ENCODE peak calls at places on chromosomes 2 and 18, in six cellular contexts. Z is Peyer's patch; Q is right lobe of liver; Y is Calu3; W is SW 1271; U is activated CD8-positive, alpha-beta memory T cell treated with anti-CD3 and anti-CD28 coated beads, Interleukin-2, amount 50 U/mL, for 4 hours. V is an unnamed sample.

GRCh38 chr2:201854221-201854801 is 48.0 kb downstream of the CDK15 start:
- DNase-seq in Z (no peak), Q (no peak), Y (peak; percentile 37), W (peak; percentile 50), U (no peak), V (no peak)

GRCh38 chr2:177989029-177989885 is 83.3 kb downstream of the PDE11A start:
- DNase-seq in Z (no peak), Q (no peak), Y (no peak), W (no peak), U (no peak), V (no peak)

GRCh38 chr2:146624429-146624828 is 1220.4 kb upstream of the ACVR2A start:
- DNase-seq in Z (no peak), Q (no peak), Y (peak; percentile 10), W (no peak), U (no peak), V (no peak)

GRCh38 chr2:14866953-14867352 is 234.4 kb downstream of the LRATD1 start:
- DNase-seq in Z (no peak), Q (no peak), Y (no peak), W (no peak), U (no peak), V (no peak)

GRCh38 chr2:121903037-121903689 is 147.7 kb downstream of the TSN start:
- DNase-seq in Z (peak; percentile 71), Q (no peak), Y (no peak), W (no peak), U (no peak), V (no peak)

GRCh38 chr18:50724631-50725235 is 95.1 kb downstream of the MRO start:
- DNase-seq in Z (no peak), Q (no peak), Y (no peak), W (no peak), U (no peak), V (no peak)

GRCh38 chr2:189425676-189426075 is 15.6 kb upstream of the WDR75 start:
- DNase-seq in Z (no peak), Q (no peak), Y (no peak), W (no peak), U (no peak), V (no peak)

GRCh38 chr18:35430721-35431441 is 53.7 kb upstream of the ZNF396 start:
- DNase-seq in Z (no peak), Q (no peak), Y (no peak), W (no peak), U (no peak), V (no peak)

GRCh38 chr2:183035298-183035953 is 2.8 kb downstream of the NCKAP1 start:
- DNase-seq in Z (no peak), Q (no peak), Y (no peak), W (no peak), U (no peak), V (no peak)

GRCh38 chr2:127035212-127035611 is 71.7 kb downstream of the BIN1 start:
- DNase-seq in Z (no peak), Q (no peak), Y (no peak), W (no peak), U (no peak), V (peak; percentile 21)

GRCh38 chr2:69010437-69011194 is 2.4 kb upstream of the ANTXR1 start:
- DNase-seq in Z (no peak), Q (no peak), Y (no peak), W (no peak), U (no peak), V (no peak)

GRCh38 chr2:75289771-75290170 is 90.5 kb upstream of the TACR1 start:
- DNase-seq in Z (no peak), Q (no peak), Y (no peak), W (no peak), U (no peak), V (no peak)

GRCh38 chr2:163717993-163718680 is 17.7 kb downstream of the FIGN start:
- DNase-seq in Z (no peak), Q (no peak), Y (no peak), W (no peak), U (no peak), V (peak; percentile 16)

V was measured in HepG2.